ENCODE peak calls at places on chromosome 2, in eight cellular contexts. One of them, this sample, is unnamed.

GRCh38 chr2:164784376-164784775 is 57.2 kb downstream of the COBLL1 start:
- DNase-seq in GM19239: no peak
- DNase-seq in stimulated activated CD8-positive, alpha-beta memory T cell treated with anti-CD3 and anti-CD28 coated beads, Interleukin-15, amount 100 ng/mL, for 24 hours: no peak
- DNase-seq in T-helper 1 cell: no peak
- DNase-seq in NCI-H2029 treated with DMSO at 0.1 percent for 48 hours: no peak
- DNase-seq in stimulated activated CD4-positive, alpha-beta T cell treated with anti-CD3 and anti-CD28 coated beads, TNF-alpha, amount 100 ng/mL, for 48 hours: no peak
- DNase-seq in hippocampal formation: no peak
- DNase-seq in GM04504: no peak
- DNase-seq in this sample: no peak

GRCh38 chr2:70793450-70793849 is 3.0 kb upstream of the FIGLA start:
- DNase-seq in GM19239: no peak
- DNase-seq in stimulated activated CD8-positive, alpha-beta memory T cell treated with anti-CD3 and anti-CD28 coated beads, Interleukin-15, amount 100 ng/mL, for 24 hours: no peak
- DNase-seq in T-helper 1 cell: no peak
- DNase-seq in NCI-H2029 treated with DMSO at 0.1 percent for 48 hours: no peak
- DNase-seq in stimulated activated CD4-positive, alpha-beta T cell treated with anti-CD3 and anti-CD28 coated beads, TNF-alpha, amount 100 ng/mL, for 48 hours: no peak
- DNase-seq in hippocampal formation: no peak
- DNase-seq in GM04504: no peak
- DNase-seq in this sample: no peak

GRCh38 chr2:234313498-234313897 is 183.4 kb downstream of the ARL4C start:
- DNase-seq in GM19239: no peak
- DNase-seq in stimulated activated CD8-positive, alpha-beta memory T cell treated with anti-CD3 and anti-CD28 coated beads, Interleukin-15, amount 100 ng/mL, for 24 hours: no peak
- DNase-seq in T-helper 1 cell: no peak
- DNase-seq in NCI-H2029 treated with DMSO at 0.1 percent for 48 hours: no peak
- DNase-seq in stimulated activated CD4-positive, alpha-beta T cell treated with anti-CD3 and anti-CD28 coated beads, TNF-alpha, amount 100 ng/mL, for 48 hours: no peak
- DNase-seq in hippocampal formation: no peak
- DNase-seq in GM04504: no peak
- DNase-seq in this sample: no peak

GRCh38 chr2:119431976-119432881 is 575 bp downstream of the TMEM37 start:
- DNase-seq in GM19239: no peak
- DNase-seq in stimulated activated CD8-positive, alpha-beta memory T cell treated with anti-CD3 and anti-CD28 coated beads, Interleukin-15, amount 100 ng/mL, for 24 hours: no peak
- DNase-seq in T-helper 1 cell: no peak
- DNase-seq in NCI-H2029 treated with DMSO at 0.1 percent for 48 hours: no peak
- DNase-seq in stimulated activated CD4-positive, alpha-beta T cell treated with anti-CD3 and anti-CD28 coated beads, TNF-alpha, amount 100 ng/mL, for 48 hours: no peak
- DNase-seq in hippocampal formation: peak; percentile 9
- DNase-seq in GM04504: no peak
- DNase-seq in this sample: no peak

GRCh38 chr2:6754412-6754811 is 111.3 kb downstream of the CMPK2 start:
- DNase-seq in GM19239: no peak
- DNase-seq in stimulated activated CD8-positive, alpha-beta memory T cell treated with anti-CD3 and anti-CD28 coated beads, Interleukin-15, amount 100 ng/mL, for 24 hours: no peak
- DNase-seq in T-helper 1 cell: no peak
- DNase-seq in NCI-H2029 treated with DMSO at 0.1 percent for 48 hours: no peak
- DNase-seq in stimulated activated CD4-positive, alpha-beta T cell treated with anti-CD3 and anti-CD28 coated beads, TNF-alpha, amount 100 ng/mL, for 48 hours: no peak
- DNase-seq in hippocampal formation: no peak
- DNase-seq in GM04504: no peak
- DNase-seq in this sample: no peak

GRCh38 chr2:63855418-63856301 is 14.0 kb downstream of the UGP2 start:
- DNase-seq in GM19239: no peak
- DNase-seq in stimulated activated CD8-positive, alpha-beta memory T cell treated with anti-CD3 and anti-CD28 coated beads, Interleukin-15, amount 100 ng/mL, for 24 hours: no peak
- DNase-seq in T-helper 1 cell: no peak
- DNase-seq in NCI-H2029 treated with DMSO at 0.1 percent for 48 hours: no peak
- DNase-seq in stimulated activated CD4-positive, alpha-beta T cell treated with anti-CD3 and anti-CD28 coated beads, TNF-alpha, amount 100 ng/mL, for 48 hours: no peak
- DNase-seq in hippocampal formation: no peak
- DNase-seq in GM04504: no peak
- DNase-seq in this sample: no peak

GRCh38 chr2:9311488-9311887 is 104.9 kb downstream of the ASAP2 start:
- DNase-seq in GM19239: no peak
- DNase-seq in stimulated activated CD8-positive, alpha-beta memory T cell treated with anti-CD3 and anti-CD28 coated beads, Interleukin-15, amount 100 ng/mL, for 24 hours: no peak
- DNase-seq in T-helper 1 cell: no peak
- DNase-seq in NCI-H2029 treated with DMSO at 0.1 percent for 48 hours: no peak
- DNase-seq in stimulated activated CD4-positive, alpha-beta T cell treated with anti-CD3 and anti-CD28 coated beads, TNF-alpha, amount 100 ng/mL, for 48 hours: no peak
- DNase-seq in hippocampal formation: no peak
- DNase-seq in GM04504: peak; percentile 78
- DNase-seq in this sample: no peak

GRCh38 chr2:65436825-65437221 is 4.4 kb upstream of the SPRED2 start:
- DNase-seq in GM19239: peak; percentile 86
- DNase-seq in stimulated activated CD8-positive, alpha-beta memory T cell treated with anti-CD3 and anti-CD28 coated beads, Interleukin-15, amount 100 ng/mL, for 24 hours: no peak
- DNase-seq in T-helper 1 cell: peak; percentile 78
- DNase-seq in NCI-H2029 treated with DMSO at 0.1 percent for 48 hours: no peak
- DNase-seq in stimulated activated CD4-positive, alpha-beta T cell treated with anti-CD3 and anti-CD28 coated beads, TNF-alpha, amount 100 ng/mL, for 48 hours: peak; percentile 30
- DNase-seq in hippocampal formation: no peak
- DNase-seq in GM04504: no peak
- DNase-seq in this sample: no peak

GRCh38 chr2:60959501-60959900 is 58.0 kb upstream of the PEX13 start:
- DNase-seq in GM19239: no peak
- DNase-seq in stimulated activated CD8-positive, alpha-beta memory T cell treated with anti-CD3 and anti-CD28 coated beads, Interleukin-15, amount 100 ng/mL, for 24 hours: no peak
- DNase-seq in T-helper 1 cell: no peak
- DNase-seq in NCI-H2029 treated with DMSO at 0.1 percent for 48 hours: peak; percentile 72
- DNase-seq in stimulated activated CD4-positive, alpha-beta T cell treated with anti-CD3 and anti-CD28 coated beads, TNF-alpha, amount 100 ng/mL, for 48 hours: no peak
- DNase-seq in hippocampal formation: no peak
- DNase-seq in GM04504: no peak
- DNase-seq in this sample: no peak

GRCh38 chr2:216519154-216519762 is 20.6 kb downstream of the RPL37A start:
- DNase-seq in GM19239: peak; percentile 28
- DNase-seq in stimulated activated CD8-positive, alpha-beta memory T cell treated with anti-CD3 and anti-CD28 coated beads, Interleukin-15, amount 100 ng/mL, for 24 hours: no peak
- DNase-seq in T-helper 1 cell: peak; percentile 48
- DNase-seq in NCI-H2029 treated with DMSO at 0.1 percent for 48 hours: peak; percentile 79
- DNase-seq in stimulated activated CD4-positive, alpha-beta T cell treated with anti-CD3 and anti-CD28 coated beads, TNF-alpha, amount 100 ng/mL, for 48 hours: peak; percentile 36
- DNase-seq in hippocampal formation: peak; percentile 26
- DNase-seq in GM04504: peak; percentile 60
- DNase-seq in this sample: no peak

GRCh38 chr2:172011814-172012580 is 12.2 kb downstream of the METAP1D start:
- DNase-seq in GM19239: no peak
- DNase-seq in stimulated activated CD8-positive, alpha-beta memory T cell treated with anti-CD3 and anti-CD28 coated beads, Interleukin-15, amount 100 ng/mL, for 24 hours: no peak
- DNase-seq in T-helper 1 cell: peak; percentile 70
- DNase-seq in NCI-H2029 treated with DMSO at 0.1 percent for 48 hours: no peak
- DNase-seq in stimulated activated CD4-positive, alpha-beta T cell treated with anti-CD3 and anti-CD28 coated beads, TNF-alpha, amount 100 ng/mL, for 48 hours: no peak
- DNase-seq in hippocampal formation: no peak
- DNase-seq in GM04504: no peak
- DNase-seq in this sample: no peak

GRCh38 chr2:15673919-15674636 is 82.4 kb downstream of the DDX1 start:
- DNase-seq in GM19239: no peak
- DNase-seq in stimulated activated CD8-positive, alpha-beta memory T cell treated with anti-CD3 and anti-CD28 coated beads, Interleukin-15, amount 100 ng/mL, for 24 hours: no peak
- DNase-seq in T-helper 1 cell: no peak
- DNase-seq in NCI-H2029 treated with DMSO at 0.1 percent for 48 hours: no peak
- DNase-seq in stimulated activated CD4-positive, alpha-beta T cell treated with anti-CD3 and anti-CD28 coated beads, TNF-alpha, amount 100 ng/mL, for 48 hours: no peak
- DNase-seq in hippocampal formation: no peak
- DNase-seq in GM04504: no peak
- DNase-seq in this sample: no peak

GRCh38 chr2:120572226-120572625 is 163.4 kb upstream of the GLI2 start:
- DNase-seq in GM19239: no peak
- DNase-seq in stimulated activated CD8-positive, alpha-beta memory T cell treated with anti-CD3 and anti-CD28 coated beads, Interleukin-15, amount 100 ng/mL, for 24 hours: no peak
- DNase-seq in T-helper 1 cell: no peak
- DNase-seq in NCI-H2029 treated with DMSO at 0.1 percent for 48 hours: no peak
- DNase-seq in stimulated activated CD4-positive, alpha-beta T cell treated with anti-CD3 and anti-CD28 coated beads, TNF-alpha, amount 100 ng/mL, for 48 hours: no peak
- DNase-seq in hippocampal formation: no peak
- DNase-seq in GM04504: no peak
- DNase-seq in this sample: no peak

GRCh38 chr2:10305715-10306114 is 3.0 kb downstream of the HPCAL1 start:
- DNase-seq in GM19239: no peak
- DNase-seq in stimulated activated CD8-positive, alpha-beta memory T cell treated with anti-CD3 and anti-CD28 coated beads, Interleukin-15, amount 100 ng/mL, for 24 hours: no peak
- DNase-seq in T-helper 1 cell: peak; percentile 28
- DNase-seq in NCI-H2029 treated with DMSO at 0.1 percent for 48 hours: no peak
- DNase-seq in stimulated activated CD4-positive, alpha-beta T cell treated with anti-CD3 and anti-CD28 coated beads, TNF-alpha, amount 100 ng/mL, for 48 hours: no peak
- DNase-seq in hippocampal formation: no peak
- DNase-seq in GM04504: no peak
- DNase-seq in this sample: no peak

GRCh38 chr2:233468047-233468745 is 98.4 kb downstream of the USP40 start:
- DNase-seq in GM19239: no peak
- DNase-seq in stimulated activated CD8-positive, alpha-beta memory T cell treated with anti-CD3 and anti-CD28 coated beads, Interleukin-15, amount 100 ng/mL, for 24 hours: no peak
- DNase-seq in T-helper 1 cell: no peak
- DNase-seq in NCI-H2029 treated with DMSO at 0.1 percent for 48 hours: no peak
- DNase-seq in stimulated activated CD4-positive, alpha-beta T cell treated with anti-CD3 and anti-CD28 coated beads, TNF-alpha, amount 100 ng/mL, for 48 hours: no peak
- DNase-seq in hippocampal formation: no peak
- DNase-seq in GM04504: no peak
- DNase-seq in this sample: no peak

GRCh38 chr2:5990021-5990420 is 297.8 kb downstream of the SOX11 start:
- DNase-seq in GM19239: no peak
- DNase-seq in stimulated activated CD8-positive, alpha-beta memory T cell treated with anti-CD3 and anti-CD28 coated beads, Interleukin-15, amount 100 ng/mL, for 24 hours: no peak
- DNase-seq in T-helper 1 cell: no peak
- DNase-seq in NCI-H2029 treated with DMSO at 0.1 percent for 48 hours: no peak
- DNase-seq in stimulated activated CD4-positive, alpha-beta T cell treated with anti-CD3 and anti-CD28 coated beads, TNF-alpha, amount 100 ng/mL, for 48 hours: no peak
- DNase-seq in hippocampal formation: no peak
- DNase-seq in GM04504: no peak
- DNase-seq in this sample: no peak

GRCh38 chr2:240795468-240795867 is 24.6 kb downstream of the KIF1A start:
- DNase-seq in GM19239: no peak
- DNase-seq in stimulated activated CD8-positive, alpha-beta memory T cell treated with anti-CD3 and anti-CD28 coated beads, Interleukin-15, amount 100 ng/mL, for 24 hours: no peak
- DNase-seq in T-helper 1 cell: no peak
- DNase-seq in NCI-H2029 treated with DMSO at 0.1 percent for 48 hours: no peak
- DNase-seq in stimulated activated CD4-positive, alpha-beta T cell treated with anti-CD3 and anti-CD28 coated beads, TNF-alpha, amount 100 ng/mL, for 48 hours: no peak
- DNase-seq in hippocampal formation: no peak
- DNase-seq in GM04504: no peak
- DNase-seq in this sample: no peak

GRCh38 chr2:164831887-164832286 is 9.7 kb downstream of the COBLL1 start:
- DNase-seq in GM19239: no peak
- DNase-seq in stimulated activated CD8-positive, alpha-beta memory T cell treated with anti-CD3 and anti-CD28 coated beads, Interleukin-15, amount 100 ng/mL, for 24 hours: no peak
- DNase-seq in T-helper 1 cell: no peak
- DNase-seq in NCI-H2029 treated with DMSO at 0.1 percent for 48 hours: no peak
- DNase-seq in stimulated activated CD4-positive, alpha-beta T cell treated with anti-CD3 and anti-CD28 coated beads, TNF-alpha, amount 100 ng/mL, for 48 hours: no peak
- DNase-seq in hippocampal formation: no peak
- DNase-seq in GM04504: no peak
- DNase-seq in this sample: no peak

GRCh38 chr2:170694316-170694715 is 20.8 kb upstream of the SP5 start:
- DNase-seq in GM19239: no peak
- DNase-seq in stimulated activated CD8-positive, alpha-beta memory T cell treated with anti-CD3 and anti-CD28 coated beads, Interleukin-15, amount 100 ng/mL, for 24 hours: no peak
- DNase-seq in T-helper 1 cell: no peak
- DNase-seq in NCI-H2029 treated with DMSO at 0.1 percent for 48 hours: no peak
- DNase-seq in stimulated activated CD4-positive, alpha-beta T cell treated with anti-CD3 and anti-CD28 coated beads, TNF-alpha, amount 100 ng/mL, for 48 hours: no peak
- DNase-seq in hippocampal formation: no peak
- DNase-seq in GM04504: no peak
- DNase-seq in this sample: no peak

GRCh38 chr2:170929686-170930050 is 615 bp downstream of the GORASP2 start:
- DNase-seq in GM19239: no peak
- DNase-seq in stimulated activated CD8-positive, alpha-beta memory T cell treated with anti-CD3 and anti-CD28 coated beads, Interleukin-15, amount 100 ng/mL, for 24 hours: no peak
- DNase-seq in T-helper 1 cell: peak; percentile 44
- DNase-seq in NCI-H2029 treated with DMSO at 0.1 percent for 48 hours: peak; percentile 18
- DNase-seq in stimulated activated CD4-positive, alpha-beta T cell treated with anti-CD3 and anti-CD28 coated beads, TNF-alpha, amount 100 ng/mL, for 48 hours: peak; percentile 17
- DNase-seq in hippocampal formation: no peak
- DNase-seq in GM04504: no peak
- DNase-seq in this sample: no peak

GRCh38 chr2:43210467-43211303 is 15.7 kb downstream of the ZFP36L2 start:
- DNase-seq in GM19239: no peak
- DNase-seq in stimulated activated CD8-positive, alpha-beta memory T cell treated with anti-CD3 and anti-CD28 coated beads, Interleukin-15, amount 100 ng/mL, for 24 hours: no peak
- DNase-seq in T-helper 1 cell: no peak
- DNase-seq in NCI-H2029 treated with DMSO at 0.1 percent for 48 hours: no peak
- DNase-seq in stimulated activated CD4-positive, alpha-beta T cell treated with anti-CD3 and anti-CD28 coated beads, TNF-alpha, amount 100 ng/mL, for 48 hours: no peak
- DNase-seq in hippocampal formation: no peak
- DNase-seq in GM04504: peak; percentile 75
- DNase-seq in this sample: peak; percentile 38

GRCh38 chr2:32479224-32479623 is 122.4 kb downstream of the BIRC6 start:
- DNase-seq in GM19239: no peak
- DNase-seq in stimulated activated CD8-positive, alpha-beta memory T cell treated with anti-CD3 and anti-CD28 coated beads, Interleukin-15, amount 100 ng/mL, for 24 hours: no peak
- DNase-seq in T-helper 1 cell: no peak
- DNase-seq in NCI-H2029 treated with DMSO at 0.1 percent for 48 hours: no peak
- DNase-seq in stimulated activated CD4-positive, alpha-beta T cell treated with anti-CD3 and anti-CD28 coated beads, TNF-alpha, amount 100 ng/mL, for 48 hours: no peak
- DNase-seq in hippocampal formation: no peak
- DNase-seq in GM04504: peak; percentile 19
- DNase-seq in this sample: no peak